ENCODE peak calls at places on chromosomes 7 and 10, in six cellular contexts. O is right lobe of liver, Z is GM03348, G is hypothalamus, M is mesendoderm, E is osteocyte. A is an unnamed sample.

GRCh38 chr10:109018892-109019507 is 904.3 kb downstream of the XPNPEP1 start:
- DNase-seq in G (no peak), O (no peak), Z (peak), E (no peak), M (no peak), A (no peak)

GRCh38 chr10:70266056-70266455 is 17.7 kb downstream of the NPFFR1 start:
- DNase-seq in M (no peak), Z (no peak), O (no peak), G (no peak), E (no peak), A (no peak)

GRCh38 chr10:35635576-35635975 is 6.5 kb downstream of the FZD8 start:
- DNase-seq in M (peak), Z (peak), G (no peak), O (no peak), E (no peak), A (peak)

GRCh38 chr10:69123747-69124557 is at the start of gene VPS26A:
- DNase-seq in Z (peak), O (peak), M (peak), E (peak), G (peak), A (peak)

GRCh38 chr7:87960244-87960643 is 26.2 kb downstream of the ADAM22 start:
- DNase-seq in E (no peak), O (no peak), G (no peak), M (no peak), Z (no peak), A (no peak)

GRCh38 chr7:155324012-155324917 is 26.6 kb downstream of the INSIG1 start:
- DNase-seq in Z (no peak), O (no peak), G (no peak), E (no peak), M (no peak), A (no peak)

GRCh38 chr10:86153751-86154150 is 212.8 kb downstream of the GRID1 start:
- DNase-seq in Z (no peak), O (no peak), G (no peak), E (no peak), M (no peak), A (no peak)

GRCh38 chr10:125779403-125780327 is 4.0 kb upstream of the MMP21 start:
- DNase-seq in O (no peak), M (no peak), E (peak), G (no peak), Z (no peak), A (no peak)

GRCh38 chr10:90592903-90593302 is 264.9 kb downstream of the HTR7 start:
- DNase-seq in M (peak), Z (no peak), O (no peak), E (no peak), G (no peak), A (peak)

GRCh38 chr7:158272509-158273137 is 315.0 kb downstream of the PTPRN2 start:
- DNase-seq in G (no peak), E (peak), O (no peak), Z (no peak), M (no peak), A (peak)

GRCh38 chr10:27490807-27491206 is 13.3 kb upstream of the RAB18 start:
- DNase-seq in M (no peak), O (no peak), G (no peak), E (no peak), Z (no peak), A (no peak)

GRCh38 chr10:97682042-97682441 is 5.0 kb downstream of the AVPI1 start:
- DNase-seq in M (no peak), O (no peak), G (no peak), Z (no peak), E (no peak), A (peak)

GRCh38 chr10:2839081-2839725 is 228.1 kb upstream of the PFKP start:
- DNase-seq in M (peak), Z (no peak), E (no peak), G (no peak), O (no peak), A (peak)

GRCh38 chr7:135161669-135162068 is 8.8 kb downstream of the CYREN start:
- DNase-seq in E (no peak), Z (no peak), G (no peak), O (no peak), M (no peak), A (peak)

GRCh38 chr10:71667374-71667750 is 52.2 kb downstream of the C10orf105 start:
- DNase-seq in G (no peak), M (no peak), E (no peak), Z (no peak), O (no peak), A (no peak)

GRCh38 chr7:101924171-101924570 is 106.7 kb downstream of the CUX1 start:
- DNase-seq in O (no peak), G (no peak), M (no peak), Z (peak), E (no peak), A (no peak)

GRCh38 chr7:130493275-130493868 is 1.5 kb downstream of the MEST start:
- DNase-seq in Z (no peak), E (no peak), M (no peak), G (no peak), O (no peak), A (peak)

GRCh38 chr7:18003286-18003685 is 24.4 kb downstream of the PRPS1L1 start:
- DNase-seq in Z (no peak), G (no peak), M (peak), E (no peak), O (no peak), A (no peak)

GRCh38 chr7:31651234-31651633 is 35.8 kb upstream of the PPP1R17 start:
- DNase-seq in O (no peak), E (no peak), Z (no peak), M (no peak), G (no peak), A (no peak)

GRCh38 chr7:77482015-77482414 is 55.1 kb upstream of the PTPN12 start:
- DNase-seq in G (no peak), E (no peak), Z (no peak), O (no peak), M (no peak), A (no peak)

GRCh38 chr7:159093351-159093971 is 51.2 kb downstream of the VIPR2 start:
- DNase-seq in O (no peak), M (no peak), G (no peak), Z (no peak), E (peak), A (no peak)

A was measured in H7.